ENCODE peak calls at places on chromosomes 12 and 14, in ten cellular contexts. Q is GM12878, O is H1, V is endothelial cell of umbilical vein, R is transverse colon, B is GM23338, M is SK-N-SH, S is HL-60, L is stomach, K is upper lobe of left lung. Z is an unnamed sample.

GRCh38 chr12:57236925-57237652 is 7.6 kb downstream of the SHMT2 start:
- DNase-seq in Q (no peak), O (no peak), V (no peak), R (no peak), B (no peak), M (no peak), S (no peak), L (no peak), K (no peak), Z (no peak)

GRCh38 chr12:2689879-2690278 is 104.9 kb upstream of the FKBP4 start:
- DNase-seq in Q (no peak), O (no peak), V (no peak), R (no peak), B (no peak), M (no peak), S (no peak), L (no peak), K (no peak), Z (no peak)

GRCh38 chr12:84842406-84843013 is 70.1 kb downstream of the SLC6A15 start:
- DNase-seq in Q (no peak), O (no peak), V (peak), R (no peak), B (peak), M (peak), S (peak), L (no peak), K (no peak), Z (no peak)

GRCh38 chr12:105928436-105928835 is 210.3 kb downstream of the NUAK1 start:
- DNase-seq in Q (no peak), O (no peak), V (no peak), R (peak), B (no peak), M (no peak), S (no peak), L (peak), K (no peak), Z (no peak)

GRCh38 chr12:26629864-26630263 is 203.1 kb downstream of the ITPR2 start:
- DNase-seq in Q (no peak), O (no peak), V (peak), R (no peak), B (no peak), M (no peak), S (no peak), L (no peak), K (no peak), Z (no peak)

GRCh38 chr12:28017873-28018255 is 45.3 kb upstream of the PTHLH start:
- DNase-seq in Q (no peak), O (no peak), V (no peak), R (no peak), B (no peak), M (no peak), S (no peak), L (no peak), K (no peak), Z (no peak)

GRCh38 chr12:46342562-46343033 is 30.0 kb downstream of the SLC38A2 start:
- DNase-seq in Q (no peak), O (no peak), V (peak), R (peak), B (peak), M (no peak), S (peak), L (peak), K (no peak), Z (no peak)

GRCh38 chr12:95385246-95385645 is 88.7 kb upstream of the METAP2 start:
- DNase-seq in Q (no peak), O (no peak), V (no peak), R (no peak), B (peak), M (no peak), S (no peak), L (no peak), K (no peak), Z (no peak)

GRCh38 chr12:10151621-10152020 is 20.3 kb downstream of the OLR1 start:
- DNase-seq in Q (no peak), O (no peak), V (no peak), R (no peak), B (no peak), M (no peak), S (no peak), L (no peak), K (no peak), Z (no peak)

GRCh38 chr14:95948608-95949007 is 72.0 kb downstream of the TUNAR start:
- DNase-seq in Q (no peak), O (peak), V (no peak), R (no peak), B (peak), M (no peak), S (no peak), L (no peak), K (no peak), Z (no peak)

GRCh38 chr12:78328524-78328923 is 497.8 kb downstream of the NAV3 start:
- DNase-seq in Q (no peak), O (no peak), V (no peak), R (no peak), B (no peak), M (no peak), S (no peak), L (no peak), K (no peak), Z (no peak)

GRCh38 chr14:52299692-52300278 is 14.3 kb upstream of the PTGER2 start:
- DNase-seq in Q (no peak), O (no peak), V (peak), R (no peak), B (peak), M (peak), S (peak), L (no peak), K (no peak), Z (no peak)

GRCh38 chr12:38386238-38386985 is 69.8 kb downstream of the ALG10B start:
- DNase-seq in Q (no peak), O (no peak), V (no peak), R (no peak), B (no peak), M (no peak), S (no peak), L (no peak), K (no peak), Z (no peak)

GRCh38 chr12:64551676-64552075 is 58.6 kb upstream of the RASSF3 start:
- DNase-seq in Q (no peak), O (no peak), V (no peak), R (no peak), B (no peak), M (no peak), S (no peak), L (no peak), K (no peak), Z (no peak)

GRCh38 chr12:7460375-7461259 is 16.7 kb upstream of the CD163L1 start:
- DNase-seq in Q (no peak), O (peak), V (peak), R (peak), B (peak), M (peak), S (peak), L (peak), K (no peak), Z (no peak)

GRCh38 chr12:67661311-67662011 is 12.9 kb downstream of the DYRK2 start:
- DNase-seq in Q (no peak), O (no peak), V (no peak), R (no peak), B (no peak), M (peak), S (peak), L (no peak), K (no peak), Z (no peak)

GRCh38 chr12:114926341-114926740 is 242.4 kb upstream of the TBX3 start:
- DNase-seq in Q (no peak), O (no peak), V (no peak), R (peak), B (no peak), M (no peak), S (no peak), L (no peak), K (no peak), Z (no peak)

GRCh38 chr12:12116677-12117076 is 45.9 kb downstream of the BCL2L14 start:
- DNase-seq in Q (no peak), O (no peak), V (no peak), R (no peak), B (no peak), M (no peak), S (no peak), L (no peak), K (no peak), Z (no peak)

GRCh38 chr12:5078423-5078822 is 34.7 kb downstream of the KCNA5 start:
- DNase-seq in Q (no peak), O (no peak), V (no peak), R (no peak), B (no peak), M (peak), S (no peak), L (no peak), K (no peak), Z (no peak)

GRCh38 chr14:100677152-100677924 is 49.4 kb upstream of the DLK1 start:
- DNase-seq in Q (no peak), O (no peak), V (no peak), R (no peak), B (no peak), M (peak), S (peak), L (no peak), K (no peak), Z (no peak)

GRCh38 chr12:16350682-16351081 is 3.2 kb downstream of the MGST1 start:
- DNase-seq in Q (no peak), O (no peak), V (no peak), R (no peak), B (no peak), M (no peak), S (peak), L (no peak), K (no peak), Z (no peak)

GRCh38 chr12:85363382-85364190 is 83.6 kb downstream of the ALX1 start:
- DNase-seq in Q (no peak), O (no peak), V (peak), R (no peak), B (no peak), M (no peak), S (no peak), L (no peak), K (no peak), Z (no peak)

GRCh38 chr12:4449862-4450222 is 4.2 kb upstream of the FGF6 start:
- DNase-seq in Q (no peak), O (no peak), V (no peak), R (peak), B (no peak), M (no peak), S (no peak), L (no peak), K (no peak), Z (no peak)

GRCh38 chr12:83896416-83896815 is 1016.2 kb downstream of the SLC6A15 start:
- DNase-seq in Q (no peak), O (no peak), V (no peak), R (no peak), B (no peak), M (no peak), S (no peak), L (no peak), K (no peak), Z (no peak)

GRCh38 chr14:30864934-30865333 is 9.4 kb upstream of the COCH start:
- DNase-seq in Q (no peak), O (no peak), V (no peak), R (no peak), B (no peak), M (no peak), S (no peak), L (no peak), K (no peak), Z (no peak)

GRCh38 chr12:8504351-8504750 is 9.0 kb upstream of the CLEC4D start:
- DNase-seq in Q (no peak), O (no peak), V (no peak), R (no peak), B (no peak), M (no peak), S (no peak), L (no peak), K (no peak), Z (no peak)

GRCh38 chr12:8501720-8502119 is 11.6 kb upstream of the CLEC4D start:
- DNase-seq in Q (no peak), O (no peak), V (no peak), R (no peak), B (no peak), M (no peak), S (peak), L (no peak), K (no peak), Z (no peak)

DNA sequence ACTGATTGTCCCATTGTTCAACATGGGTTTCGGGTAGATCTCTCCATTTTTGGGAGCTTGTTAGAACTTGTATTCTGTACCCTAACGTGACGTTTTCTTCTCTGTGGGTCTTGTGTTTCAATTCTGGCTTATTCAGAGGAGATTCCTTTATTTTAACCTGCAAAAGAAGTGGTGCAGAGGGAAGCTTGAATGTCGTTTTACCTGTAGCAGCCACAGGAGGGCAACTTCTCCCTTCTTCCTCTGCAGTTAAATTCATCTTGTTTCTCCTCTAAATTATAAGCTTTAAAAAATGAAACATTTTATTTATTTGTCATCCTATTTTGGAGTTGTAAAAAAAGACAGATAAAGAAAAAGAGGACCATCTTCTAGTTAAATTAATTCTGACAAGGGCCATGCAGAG is 13.7 kb upstream of the CLEC4D start:
- DNase-seq in Q (no peak), O (no peak), V (no peak), R (no peak), B (peak), M (no peak), S (peak), L (no peak), K (no peak), Z (no peak)
- TF ChIP-seq CTCF in Q (no peak), O (no peak), V (no peak), R (no peak), B (peak), M (no peak), S (peak), L (no peak), K (no peak), Z (no peak)

GRCh38 chr14:76778546-76779215 is 17.4 kb downstream of the VASH1 start:
- DNase-seq in Q (no peak), O (no peak), V (no peak), R (no peak), B (no peak), M (no peak), S (no peak), L (no peak), K (peak), Z (no peak)
- H3K4me3 ChIP-seq in Q (no peak), O (no peak), V (no peak), R (no peak), B (no peak), M (no peak), S (no peak), L (no peak), K (no peak), Z (no peak)

GRCh38 chr12:98188649-98189048 is 326.7 kb upstream of the TMPO start:
- DNase-seq in Q (no peak), O (no peak), V (peak), R (no peak), B (no peak), M (no peak), S (no peak), L (no peak), K (no peak), Z (no peak)
- TF ChIP-seq POLR2AphosphoS5 in Q (no peak), O (no peak), V (no peak), R (no peak), B (no peak), M (no peak), S (no peak), L (no peak), K (no peak), Z (no peak)

GRCh38 chr12:42469355-42470006 is 120.1 kb downstream of the PRICKLE1 start:
- DNase-seq in Q (peak), O (no peak), V (no peak), R (peak), B (no peak), M (no peak), S (peak), L (no peak), K (no peak), Z (no peak)

GRCh38 chr12:42468341-42468821 is 121.2 kb downstream of the PRICKLE1 start:
- DNase-seq in Q (peak), O (no peak), V (no peak), R (peak), B (no peak), M (no peak), S (peak), L (no peak), K (no peak), Z (no peak)

GRCh38 chr12:42473130-42473529 is 116.4 kb downstream of the PRICKLE1 start:
- DNase-seq in Q (no peak), O (no peak), V (no peak), R (no peak), B (no peak), M (no peak), S (no peak), L (no peak), K (no peak), Z (no peak)

GRCh38 chr12:42473561-42473960 is 116.0 kb downstream of the PRICKLE1 start:
- DNase-seq in Q (no peak), O (no peak), V (peak), R (no peak), B (no peak), M (no peak), S (no peak), L (no peak), K (no peak), Z (no peak)

DNA sequence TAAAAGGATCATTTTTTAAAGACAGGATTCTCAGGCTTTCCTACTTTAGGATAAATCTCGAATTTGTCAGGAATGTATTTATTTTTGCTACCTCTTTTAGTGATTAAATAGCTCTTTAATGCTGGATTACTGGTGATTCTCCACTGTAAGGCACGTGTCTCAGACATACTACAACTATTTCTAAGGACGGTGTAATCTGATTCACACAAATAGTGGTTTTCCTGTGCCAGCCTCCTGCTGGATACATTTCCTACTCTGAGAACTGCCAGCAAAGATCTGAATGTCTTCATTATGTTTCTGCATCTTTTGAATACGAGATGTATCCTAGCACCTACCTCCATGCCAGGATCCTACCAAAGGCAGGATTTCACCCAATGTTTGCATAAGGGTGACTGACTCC is 120.7 kb downstream of the PRICKLE1 start:
- DNase-seq in Q (no peak), O (no peak), V (no peak), R (no peak), B (no peak), M (no peak), S (peak), L (no peak), K (no peak), Z (no peak)
- TF ChIP-seq CTCF in Q (no peak), O (no peak), V (no peak), R (no peak), B (no peak), M (no peak), S (no peak), L (no peak), K (no peak), Z (no peak)

GRCh38 chr14:32808574-32809098 is 130.0 kb upstream of the NPAS3 start:
- DNase-seq in Q (no peak), O (no peak), V (peak), R (no peak), B (no peak), M (no peak), S (no peak), L (no peak), K (no peak), Z (no peak)
- H3K4me3 ChIP-seq in Q (no peak), O (no peak), V (no peak), R (peak), B (no peak), M (no peak), S (no peak), L (no peak), K (no peak), Z (no peak)

Z was measured in suprapubic skin.